ENCODE peak calls at places on chromosomes 1 and 21, in seven cellular contexts. A is A549; T is left ventricle myocardium inferior; Y is gastrocnemius medialis; O is K562; R is CD8-positive, alpha-beta T cell; J is BE2C. N is an unnamed sample.

GRCh38 chr21:35375115-35375514 is 326.0 kb upstream of the RUNX1 start:
- DNase-seq in J (no peak), O (no peak), Y (no peak), R (no peak), T (no peak), A (no peak), N (no peak)

GRCh38 chr1:213656039-213656438 is 331.7 kb upstream of the PROX1 start:
- DNase-seq in J (no peak), Y (no peak), O (no peak), R (no peak), T (no peak), A (no peak), N (no peak)

GRCh38 chr1:97414682-97415312 is 506.0 kb downstream of the DPYD start:
- DNase-seq in J (no peak), A (no peak), O (no peak), T (no peak), Y (no peak), R (no peak), N (no peak)

GRCh38 chr21:43815107-43815742 is 25.8 kb downstream of the RRP1 start:
- DNase-seq in Y (no peak), T (no peak), R (no peak), A (no peak), O (peak; percentile 85), J (no peak), N (no peak)

GRCh38 chr1:150555198-150555970 is 6.2 kb downstream of the ADAMTSL4 start:
- DNase-seq in Y (no peak), J (no peak), R (no peak), T (no peak), O (no peak), A (no peak), N (no peak)

GRCh38 chr1:218547901-218548730 is 203.0 kb downstream of the TGFB2 start:
- DNase-seq in R (no peak), A (no peak), Y (no peak), T (no peak), J (no peak), O (no peak), N (no peak)

GRCh38 chr1:204046346-204046745 is 26.6 kb upstream of the SOX13 start:
- DNase-seq in J (no peak), Y (no peak), T (no peak), O (no peak), A (no peak), R (no peak), N (no peak)

GRCh38 chr1:241934843-241935242 is 22.7 kb upstream of the BECN2 start:
- DNase-seq in O (no peak), J (no peak), A (no peak), T (no peak), Y (no peak), R (no peak), N (no peak)

GRCh38 chr1:113904292-113904673 is 316 bp downstream of the AP4B1 start:
- DNase-seq in A (no peak), J (no peak), O (peak; percentile 69), T (no peak), R (no peak), Y (no peak), N (no peak)

GRCh38 chr1:43053040-43053439 is 94.4 kb upstream of the SLC2A1 start:
- DNase-seq in J (no peak), O (no peak), A (no peak), Y (no peak), T (no peak), R (no peak), N (no peak)

GRCh38 chr1:8317647-8318360 is at the start of gene SLC45A1:
- DNase-seq in O (peak; percentile 89), J (peak; percentile 69), A (peak; percentile 68), R (peak; percentile 83), Y (peak; percentile 53), T (peak; percentile 85), N (peak; percentile 68)

GRCh38 chr1:164423136-164423535 is 135.8 kb upstream of the PBX1 start:
- DNase-seq in J (no peak), Y (no peak), O (no peak), A (no peak), R (no peak), T (no peak), N (no peak)

GRCh38 chr1:153515504-153516394 is 20.0 kb downstream of the S100A6 start:
- DNase-seq in R (no peak), T (no peak), J (no peak), Y (no peak), O (no peak), A (no peak), N (no peak)

GRCh38 chr21:24759348-24760118 is 847.7 kb downstream of the MRPL39 start:
- DNase-seq in Y (no peak), A (no peak), R (no peak), T (no peak), O (no peak), J (no peak), N (no peak)

GRCh38 chr1:215887618-215888017 is 320.5 kb downstream of the KCTD3 start:
- DNase-seq in A (no peak), T (no peak), J (no peak), Y (no peak), R (no peak), O (no peak), N (no peak)

GRCh38 chr1:24107462-24108225 is 4.3 kb downstream of the MYOM3 start:
- DNase-seq in O (no peak), T (no peak), Y (no peak), R (no peak), J (no peak), A (peak; percentile 61), N (no peak)

GRCh38 chr1:150995896-150996295 is 10.8 kb downstream of the MINDY1 start:
- DNase-seq in O (no peak), J (peak; percentile 37), R (peak; percentile 29), Y (peak; percentile 78), A (no peak), T (peak; percentile 28), N (peak; percentile 71)

GRCh38 chr1:38123356-38123755 is 76.8 kb upstream of the POU3F1 start:
- DNase-seq in J (peak; percentile 33), T (no peak), A (peak; percentile 21), O (no peak), R (no peak), Y (no peak), N (no peak)

GRCh38 chr1:27153549-27153886 is 1.4 kb downstream of the SLC9A1 start:
- DNase-seq in O (no peak), Y (peak; percentile 53), A (no peak), R (no peak), J (no peak), T (no peak), N (no peak)

GRCh38 chr1:2290171-2290578 is 62.1 kb downstream of the SKI start:
- DNase-seq in Y (no peak), A (no peak), O (no peak), J (no peak), R (no peak), T (no peak), N (no peak)

GRCh38 chr1:27551170-27551952 is 52.6 kb downstream of the AHDC1 start:
- DNase-seq in T (peak; percentile 14), A (no peak), R (no peak), O (no peak), J (no peak), Y (no peak), N (no peak)

GRCh38 chr1:189269011-189269410 is 1208.7 kb downstream of the BRINP3 start:
- DNase-seq in R (no peak), Y (no peak), O (no peak), A (no peak), J (no peak), T (no peak), N (no peak)
- H3K9me3 ChIP-seq in R (peaks cover 9% of the 10 kb centered on the region), Y (no peaks in the 10 kb centered on the region), O (peaks cover 12% of the 10 kb centered on the region), A (peaks cover 3% of the 10 kb centered on the region), J (no peaks in the 10 kb centered on the region), T (peaks cover 69% of the 10 kb centered on the region), N (no peaks in the 10 kb centered on the region)

GRCh38 chr1:176172215-176172614 is 34.9 kb downstream of the COP1 start:
- DNase-seq in R (no peak), J (no peak), Y (no peak), A (no peak), T (no peak), O (no peak), N (no peak)

GRCh38 chr1:176183618-176184017 is 23.5 kb downstream of the COP1 start:
- DNase-seq in J (no peak), Y (no peak), O (no peak), T (no peak), R (no peak), A (no peak), N (no peak)

GRCh38 chr1:176174108-176174507 is 33.0 kb downstream of the COP1 start:
- DNase-seq in Y (no peak), T (no peak), O (no peak), A (no peak), R (no peak), J (no peak), N (no peak)

GRCh38 chr1:176178316-176178715 is 28.8 kb downstream of the COP1 start:
- DNase-seq in A (no peak), O (no peak), T (no peak), R (no peak), J (no peak), Y (no peak), N (no peak)

DNA sequence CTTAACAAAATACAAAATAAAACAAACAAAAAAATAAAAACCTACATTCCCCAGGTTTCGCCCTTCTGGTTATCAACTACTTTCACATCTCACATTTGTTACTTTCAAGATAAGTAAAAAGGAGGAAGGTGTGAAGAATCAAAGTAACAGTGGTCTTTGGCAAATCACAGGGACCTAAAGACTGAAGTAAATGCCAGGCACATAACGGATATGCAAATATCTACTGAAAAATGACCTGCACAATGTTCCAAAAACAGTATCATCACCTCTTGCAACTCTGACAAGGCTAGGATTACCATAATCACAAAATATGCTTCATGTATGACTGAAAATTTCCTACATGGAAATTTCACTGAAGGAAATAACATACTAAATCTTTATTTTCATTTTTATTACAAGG is 29.3 kb downstream of the COP1 start:
- DNase-seq in J (no peak), Y (no peak), T (no peak), A (no peak), R (no peak), O (no peak), N (no peak)
- H3K4me3 ChIP-seq in J (no peak overlapping the region), Y (no peak overlapping the region), T (no peak overlapping the region), A (no peak overlapping the region), R (no peak overlapping the region), O (no peak overlapping the region), N (no peak overlapping the region)

GRCh38 chr1:15364740-15365139 is 44.9 kb upstream of the EFHD2 start:
- DNase-seq in O (peak; percentile 54), R (no peak), J (no peak), Y (no peak), A (no peak), T (no peak), N (no peak)
- TF ChIP-seq CTCF in O (peak; percentile 52), R (no peak), J (no peak), Y (no peak), A (no peak), T (no peak), N (peak; percentile 39)

GRCh38 chr1:225539069-225539468 is 111.2 kb upstream of the LBR start:
- DNase-seq in O (no peak), T (no peak), A (no peak), J (no peak), R (no peak), Y (no peak), N (no peak)
- H3K9me3 ChIP-seq in O (no peaks in the 10 kb centered on the region), T (no peaks in the 10 kb centered on the region), A (no peaks in the 10 kb centered on the region), J (no peaks in the 10 kb centered on the region), R (no peaks in the 10 kb centered on the region), Y (no peaks in the 10 kb centered on the region), N (no peaks in the 10 kb centered on the region)

DNA sequence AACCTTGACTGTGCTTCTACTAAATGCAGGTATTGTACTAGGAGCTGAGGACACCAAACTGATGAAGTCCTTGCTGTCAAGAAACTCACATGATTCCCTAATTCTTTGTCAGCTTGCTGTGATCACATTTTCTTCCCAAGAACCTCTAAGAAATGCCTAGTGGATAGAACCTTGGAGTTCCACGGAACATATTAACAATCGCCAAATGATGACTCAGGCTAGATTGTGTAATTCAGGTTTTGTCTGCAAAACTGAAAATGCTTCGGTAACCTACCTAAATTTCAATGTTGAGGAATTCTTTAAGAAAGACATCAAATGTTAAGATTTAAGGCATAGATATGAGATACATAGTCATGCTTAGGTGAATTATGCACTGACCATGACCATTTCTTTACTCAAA is 1.7 kb upstream of the GADD45A start:
- DNase-seq in R (no peak), T (no peak), A (no peak), O (no peak), J (no peak), Y (no peak), N (no peak)
- H3K4me3 ChIP-seq in R (no peak overlapping the region), T (no peak overlapping the region), A (peak overlapping the region; percentile 14), O (no peak overlapping the region), J (no peak overlapping the region), Y (no peak overlapping the region), N (no peak overlapping the region)